ENCODE peak calls at places on chromosomes 4 and X, in ten cellular contexts. Z, B, L, J, K, C, P, V, M and D are unnamed samples.

GRCh38 chr4:188428935-188429334 is 289.7 kb downstream of the TRIML1 start:
- DNase-seq in M (peak), V (peak), L (no peak), J (no peak), P (no peak), Z (peak), C (no peak), K (no peak), B (peak), D (no peak)

GRCh38 chr4:102438873-102439614 is 62.1 kb upstream of the NFKB1 start:
- DNase-seq in C (no peak), Z (peak), J (no peak), P (peak), V (no peak), M (no peak), B (no peak), K (peak), L (peak), D (no peak)

GRCh38 chr4:1211371-1211770 is 37.6 kb downstream of the CTBP1 start:
- DNase-seq in L (no peak), J (no peak), M (peak), Z (no peak), K (no peak), P (peak), V (no peak), C (no peak), B (no peak), D (no peak)

GRCh38 chrX:38312436-38312835 is 14.9 kb downstream of the RPGR start:
- DNase-seq in K (no peak), B (no peak), P (no peak), Z (peak), V (no peak), C (no peak), J (no peak), M (no peak), L (no peak), D (no peak)

GRCh38 chrX:140318306-140318705 is 186.6 kb downstream of the SOX3 start:
- DNase-seq in C (no peak), P (no peak), L (peak), Z (no peak), M (no peak), B (no peak), J (no peak), K (no peak), V (no peak), D (no peak)

GRCh38 chr4:151659631-151660030 is 101.2 kb downstream of the GATB start:
- DNase-seq in L (peak), C (no peak), B (no peak), P (no peak), V (no peak), J (no peak), K (no peak), M (no peak), Z (no peak), D (no peak)

GRCh38 chrX:9471571-9471985 is 6.7 kb downstream of the TBL1X start:
- DNase-seq in P (no peak), V (no peak), L (no peak), M (no peak), B (no peak), C (no peak), Z (no peak), J (no peak), K (no peak), D (no peak)

GRCh38 chr4:152738812-152739211 is 40.7 kb downstream of the TIGD4 start:
- DNase-seq in B (no peak), Z (no peak), P (no peak), K (peak), J (no peak), V (no peak), C (no peak), M (no peak), L (no peak), D (no peak)

GRCh38 chr4:147772459-147772969 is 40.6 kb downstream of the ARHGAP10 start:
- DNase-seq in V (no peak), M (no peak), J (no peak), K (no peak), C (no peak), Z (no peak), L (peak), B (no peak), P (no peak), D (no peak)

GRCh38 chrX:43861750-43862149 is 20.5 kb downstream of the MAOB start:
- DNase-seq in V (no peak), Z (no peak), J (no peak), B (no peak), K (peak), M (no peak), L (no peak), P (peak), C (no peak), D (no peak)

GRCh38 chr4:16869594-16870245 is 28.7 kb downstream of the LDB2 start:
- DNase-seq in L (no peak), M (no peak), B (no peak), P (no peak), Z (no peak), V (no peak), C (no peak), J (no peak), K (no peak), D (no peak)

GRCh38 chr4:98603683-98604573 is 54.5 kb downstream of the TSPAN5 start:
- DNase-seq in L (no peak), J (no peak), P (no peak), M (no peak), K (no peak), B (no peak), Z (no peak), C (no peak), V (no peak), D (no peak)

GRCh38 chr4:865572-865971 is 39.6 kb upstream of the CPLX1 start:
- DNase-seq in C (no peak), J (no peak), L (no peak), Z (no peak), P (no peak), M (no peak), B (no peak), K (no peak), V (no peak), D (no peak)

GRCh38 chr4:82461710-82462109 is 31.3 kb downstream of the ENOPH1 start:
- DNase-seq in C (no peak), K (no peak), P (no peak), Z (no peak), M (no peak), B (no peak), J (no peak), L (no peak), V (no peak), D (no peak)

GRCh38 chrX:2150722-2151121 is 350.1 kb downstream of the DHRSX start:
- DNase-seq in K (no peak), M (no peak), B (no peak), V (no peak), C (no peak), Z (no peak), J (no peak), L (no peak), P (no peak), D (no peak)

GRCh38 chr4:149173241-149174013 is 642.2 kb downstream of the IQCM start:
- DNase-seq in C (no peak), Z (no peak), P (no peak), B (no peak), V (no peak), K (no peak), J (no peak), L (no peak), M (no peak), D (no peak)

GRCh38 chr4:185932491-185932890 is 120.5 kb upstream of the SORBS2 start:
- DNase-seq in B (no peak), M (no peak), C (no peak), Z (no peak), K (no peak), J (no peak), V (no peak), L (peak), P (no peak), D (no peak)

GRCh38 chr4:48223633-48224295 is 45.9 kb downstream of the TEC start:
- DNase-seq in P (no peak), M (no peak), B (no peak), K (peak), C (no peak), Z (peak), J (no peak), L (no peak), V (no peak), D (no peak)

GRCh38 chrX:11437642-11438379 is 144.6 kb downstream of the AMELX start:
- DNase-seq in P (no peak), Z (no peak), J (no peak), M (peak), V (no peak), B (no peak), K (peak), L (peak), C (no peak), D (no peak)

GRCh38 chr4:164935363-164935762 is 42.1 kb downstream of the TRIM61 start:
- DNase-seq in L (no peak), M (no peak), C (no peak), J (no peak), P (no peak), B (peak), K (peak), V (peak), Z (no peak), D (no peak)

GRCh38 chr4:57129477-57129876 is 19.3 kb upstream of the IGFBP7 start:
- DNase-seq in C (no peak), J (no peak), L (no peak), M (no peak), K (no peak), B (no peak), V (no peak), Z (no peak), P (no peak), D (no peak)

GRCh38 chr4:121998024-121998423 is 46.2 kb upstream of the TRPC3 start:
- DNase-seq in V (peak), K (peak), L (no peak), J (no peak), C (no peak), P (no peak), M (no peak), Z (no peak), B (peak), D (no peak)

GRCh38 chr4:46390353-46391058 is 578 bp upstream of the GABRA2 start:
- DNase-seq in M (no peak), V (peak), C (no peak), P (no peak), B (peak), Z (no peak), K (no peak), L (no peak), J (no peak), D (peak)

GRCh38 chr4:148329751-148330150 is 112.5 kb downstream of the NR3C2 start:
- DNase-seq in C (no peak), V (no peak), P (no peak), M (no peak), L (no peak), Z (no peak), J (no peak), K (no peak), B (no peak), D (no peak)

GRCh38 chr4:116599859-116600258 is 485.5 kb downstream of the TRAM1L1 start:
- DNase-seq in C (no peak), J (no peak), L (no peak), K (no peak), B (peak), V (peak), M (no peak), Z (no peak), P (no peak), D (no peak)

GRCh38 chr4:84568496-84568895 is 14.4 kb upstream of the CDS1 start:
- DNase-seq in J (no peak), B (no peak), L (no peak), Z (no peak), M (no peak), P (no peak), C (no peak), K (no peak), V (no peak), D (no peak)

GRCh38 chrX:51155566-51155965 is 177.1 kb upstream of the NUDT10 start:
- DNase-seq in L (no peak), K (no peak), M (no peak), V (no peak), C (no peak), B (no peak), J (no peak), P (no peak), Z (no peak), D (no peak)

GRCh38 chr4:54475546-54475945 is 182.2 kb upstream of the KIT start:
- DNase-seq in J (no peak), K (no peak), P (no peak), Z (no peak), L (no peak), M (no peak), C (no peak), B (no peak), V (no peak), D (no peak)

GRCh38 chr4:26533685-26534084 is 43.4 kb upstream of the CCKAR start:
- DNase-seq in B (no peak), C (no peak), J (no peak), V (no peak), K (no peak), M (no peak), P (no peak), L (no peak), Z (no peak), D (no peak)

GRCh38 chrX:50860518-50860917 is 46.5 kb upstream of the SHROOM4 start:
- DNase-seq in B (no peak), Z (no peak), J (no peak), M (no peak), P (no peak), V (no peak), C (no peak), L (no peak), K (no peak), D (no peak)

GRCh38 chrX:111634823-111635410 is 46.1 kb upstream of the ALG13 start:
- DNase-seq in B (no peak), M (no peak), L (no peak), V (no peak), C (no peak), P (no peak), J (no peak), K (no peak), Z (no peak), D (no peak)

GRCh38 chr4:94561249-94562024 is 109.7 kb downstream of the PDLIM5 start:
- DNase-seq in V (no peak), L (peak), B (no peak), J (no peak), K (no peak), Z (no peak), P (no peak), M (no peak), C (no peak), D (no peak)

GRCh38 chrX:9604111-9604907 is 139.5 kb downstream of the TBL1X start:
- DNase-seq in M (peak), V (no peak), Z (peak), C (no peak), J (no peak), L (no peak), K (no peak), P (peak), B (no peak), D (no peak)

GRCh38 chrX:102546818-102547493 is 30.4 kb upstream of the TMSB15A start:
- DNase-seq in C (no peak), B (no peak), J (no peak), M (no peak), K (no peak), P (no peak), L (no peak), Z (no peak), V (no peak), D (no peak)

GRCh38 chr4:102503831-102504786 is 3.0 kb downstream of the NFKB1 start:
- DNase-seq in B (no peak), M (no peak), J (no peak), L (no peak), P (no peak), K (no peak), C (no peak), Z (no peak), V (no peak), D (no peak)

DNA sequence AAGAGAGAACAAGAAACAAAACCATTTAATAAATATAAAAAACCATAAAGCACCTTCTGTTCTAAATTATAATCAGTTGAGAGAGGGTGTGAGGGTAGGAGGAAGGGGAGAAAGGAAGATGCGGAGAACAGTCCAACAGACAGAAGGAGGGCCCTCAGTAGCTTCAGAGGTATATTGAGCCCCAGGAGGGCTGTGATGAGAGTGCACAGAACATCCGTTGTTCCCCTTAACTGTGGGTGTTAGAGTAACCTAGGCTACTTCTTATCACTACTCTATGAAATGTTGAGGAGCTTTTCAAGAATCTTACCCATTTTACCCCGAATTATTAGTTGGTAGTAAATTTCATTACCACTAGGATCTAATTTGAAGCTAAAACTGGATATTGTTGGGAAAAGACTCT is 13.8 kb downstream of the GPC3 start:
- DNase-seq in Z (no peak), C (no peak), M (no peak), B (no peak), P (no peak), L (no peak), K (no peak), J (no peak), V (no peak), D (no peak)
- TF ChIP-seq CTCF in Z (no peak), C (no peak), M (no peak), B (no peak), P (no peak), L (no peak), K (no peak), J (no peak), V (no peak), D (no peak)

GRCh38 chr4:24914460-24914859 is 1.6 kb upstream of the CCDC149 start:
- DNase-seq in M (no peak), V (no peak), K (no peak), P (no peak), J (no peak), C (no peak), B (no peak), Z (no peak), L (no peak), D (no peak)

GRCh38 chr4:24913099-24913445 is 230 bp upstream of the CCDC149 start:
- DNase-seq in V (no peak), L (no peak), Z (no peak), K (no peak), P (no peak), B (peak), C (no peak), M (no peak), J (no peak), D (no peak)

GRCh38 chr4:24910504-24910903 is 2.3 kb downstream of the CCDC149 start:
- DNase-seq in B (no peak), M (no peak), Z (no peak), C (no peak), J (no peak), V (no peak), L (no peak), K (no peak), P (no peak), D (no peak)

GRCh38 chr4:24915121-24915922 is 2.5 kb upstream of the CCDC149 start:
- DNase-seq in Z (no peak), C (no peak), P (no peak), B (peak), J (no peak), K (peak), L (no peak), V (peak), M (peak), D (no peak)

GRCh38 chr4:24912252-24913098 is at the start of gene CCDC149:
- DNase-seq in V (peak), C (peak), B (peak), P (peak), J (peak), Z (no peak), L (no peak), K (peak), M (peak), D (peak)
- TF ChIP-seq CTCF in V (no peak), C (no peak), B (peak), P (no peak), J (peak), Z (no peak), L (peak), K (no peak), M (no peak), D (no peak)

DNA sequence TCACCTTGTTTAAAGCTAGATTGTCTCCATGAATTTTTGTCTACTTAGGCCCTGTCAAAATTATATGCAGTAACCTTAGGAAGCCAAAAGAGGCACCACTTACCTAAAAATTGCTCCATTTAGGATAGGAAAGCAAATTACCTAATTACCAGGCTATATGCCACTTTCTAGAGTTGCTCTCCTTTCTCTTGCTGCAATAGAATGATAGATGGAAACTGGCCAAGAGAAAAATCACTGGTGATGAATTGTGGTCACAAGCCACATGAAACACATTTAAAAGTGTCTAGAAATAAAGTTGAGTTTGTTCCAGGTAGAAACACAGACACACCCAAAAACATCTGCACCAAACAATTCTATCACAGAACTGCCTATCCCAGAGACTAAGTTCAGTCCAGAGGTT is 337.8 kb downstream of the PCDH19 start:
- DNase-seq in C (no peak), K (no peak), M (no peak), P (no peak), J (no peak), L (no peak), V (no peak), B (no peak), Z (no peak), D (no peak)
- TF ChIP-seq CTCF in C (no peak), K (no peak), M (no peak), P (no peak), J (no peak), L (no peak), V (no peak), B (peak), Z (no peak), D (no peak)

DNA sequence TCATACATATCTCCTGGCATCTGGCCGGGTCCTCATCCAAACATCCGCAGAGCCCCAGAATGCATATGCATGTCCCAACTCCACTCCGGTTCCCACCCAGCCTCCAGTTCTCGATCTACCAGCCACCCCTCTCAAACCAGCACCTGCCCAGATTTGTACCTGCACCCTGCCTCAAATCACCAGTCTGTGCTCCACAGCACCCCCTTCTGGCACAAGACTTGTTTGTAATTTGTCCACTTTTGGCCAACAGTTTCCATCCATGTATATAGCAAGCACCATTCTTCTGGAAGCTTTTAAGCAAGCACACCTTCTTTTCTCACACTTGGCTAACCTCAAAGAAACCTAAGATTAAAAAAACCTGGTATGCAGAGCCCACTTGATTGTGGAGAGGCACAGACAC is 644.1 kb downstream of the MID1IP1 start:
- DNase-seq in C (no peak), V (peak), K (peak), P (no peak), M (peak), B (peak), J (no peak), Z (no peak), L (no peak), D (no peak)
- TF ChIP-seq CTCF in C (no peak), V (no peak), K (no peak), P (no peak), M (peak), B (peak), J (peak), Z (no peak), L (peak), D (peak)

DNA sequence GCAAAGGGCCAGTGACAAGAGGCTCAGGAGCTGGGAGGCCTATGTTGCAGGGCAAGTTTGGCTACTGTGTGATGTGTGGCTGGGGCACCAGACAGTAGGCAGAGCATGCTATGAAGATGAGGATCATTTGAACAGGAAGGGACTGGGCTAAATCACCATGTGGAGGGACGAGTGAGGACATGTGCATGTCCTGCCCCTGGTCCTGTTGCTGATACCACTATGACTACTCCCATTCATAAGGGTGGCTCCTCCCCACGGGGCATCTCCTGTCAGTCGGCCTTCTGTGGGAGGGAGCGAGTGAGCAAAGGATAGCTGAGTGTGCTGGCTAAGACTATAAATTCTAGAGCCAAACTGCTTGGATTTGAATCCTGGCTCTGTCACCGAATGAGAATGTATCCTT is 139.2 kb downstream of the TMEM164 start:
- DNase-seq in L (no peak), Z (no peak), M (no peak), V (no peak), K (no peak), C (no peak), J (no peak), P (no peak), B (no peak), D (no peak)
- TF ChIP-seq CTCF in L (no peak), Z (no peak), M (no peak), V (no peak), K (no peak), C (no peak), J (no peak), P (no peak), B (no peak), D (no peak)

DNA sequence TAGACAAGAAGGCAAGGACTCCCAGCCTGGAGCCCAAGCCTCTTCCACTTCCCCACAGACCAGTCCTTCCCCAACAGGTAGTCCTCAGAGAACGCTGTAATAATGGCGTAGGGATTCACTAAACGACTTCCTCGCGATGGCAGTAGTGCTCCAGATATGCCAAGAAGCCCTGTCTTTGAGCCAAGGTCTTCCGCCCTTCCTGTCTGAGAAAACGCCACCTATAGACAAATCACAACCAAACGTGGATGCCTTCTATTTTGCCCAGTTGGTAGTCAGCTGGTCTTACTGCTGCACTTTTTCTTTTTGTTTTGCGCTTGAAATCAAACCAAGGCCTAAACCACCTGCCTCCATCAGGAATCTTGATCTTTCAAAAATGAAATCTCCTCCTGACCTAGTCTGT is 203.3 kb downstream of the OR13H1 start:
- DNase-seq in V (no peak), K (no peak), P (peak), Z (no peak), C (peak), J (no peak), M (peak), B (no peak), L (peak), D (no peak)
- TF ChIP-seq CTCF in V (no peak), K (no peak), P (no peak), Z (peak), C (no peak), J (no peak), M (no peak), B (no peak), L (peak), D (no peak)